ENCODE peak calls at places on chromosomes 7 and 10, in ten cellular contexts. One of them, this sample, is unnamed. For H3K4me1, the result is how much of the 10 kb centered on the place peaks cover.

GRCh38 chr10:90418869-90419652 is 438.8 kb downstream of the HTR7 start:
- DNase-seq in breast epithelium: no peak
- DNase-seq in tibial artery: no peak
- DNase-seq in spleen: no peak
- DNase-seq in Panc1: peak
- DNase-seq in lower lobe of right lung: no peak
- DNase-seq in cardiac muscle cell: no peak
- DNase-seq in fibroblast of lung: peak
- DNase-seq in sigmoid colon: no peak
- DNase-seq in left ventricle myocardium inferior: no peak
- DNase-seq in this sample: peak

GRCh38 chr7:17030559-17030958 is 148.8 kb upstream of the AGR3 start:
- DNase-seq in breast epithelium: no peak
- DNase-seq in tibial artery: no peak
- DNase-seq in spleen: no peak
- DNase-seq in Panc1: no peak
- DNase-seq in lower lobe of right lung: no peak
- DNase-seq in cardiac muscle cell: no peak
- DNase-seq in fibroblast of lung: no peak
- DNase-seq in sigmoid colon: no peak
- DNase-seq in left ventricle myocardium inferior: no peak
- DNase-seq in this sample: no peak

GRCh38 chr7:79298145-79298760 is 155.2 kb downstream of the MAGI2 start:
- DNase-seq in breast epithelium: no peak
- DNase-seq in tibial artery: no peak
- DNase-seq in spleen: no peak
- DNase-seq in Panc1: peak
- DNase-seq in lower lobe of right lung: no peak
- DNase-seq in cardiac muscle cell: peak
- DNase-seq in fibroblast of lung: peak
- DNase-seq in sigmoid colon: no peak
- DNase-seq in left ventricle myocardium inferior: no peak
- DNase-seq in this sample: no peak

GRCh38 chr7:828793-829561 is 3.3 kb upstream of the SUN1 start:
- DNase-seq in breast epithelium: no peak
- DNase-seq in tibial artery: no peak
- DNase-seq in spleen: no peak
- DNase-seq in Panc1: no peak
- DNase-seq in lower lobe of right lung: no peak
- DNase-seq in cardiac muscle cell: no peak
- DNase-seq in fibroblast of lung: no peak
- DNase-seq in sigmoid colon: no peak
- DNase-seq in left ventricle myocardium inferior: no peak
- DNase-seq in this sample: no peak

GRCh38 chr10:125289461-125289860 is 129.1 kb upstream of the CTBP2 start:
- DNase-seq in breast epithelium: no peak
- DNase-seq in tibial artery: no peak
- DNase-seq in spleen: no peak
- DNase-seq in Panc1: no peak
- DNase-seq in lower lobe of right lung: no peak
- DNase-seq in cardiac muscle cell: no peak
- DNase-seq in fibroblast of lung: no peak
- DNase-seq in sigmoid colon: no peak
- DNase-seq in left ventricle myocardium inferior: no peak
- DNase-seq in this sample: no peak

GRCh38 chr7:29243777-29244655 is 49.4 kb downstream of the CHN2 start:
- DNase-seq in breast epithelium: no peak
- DNase-seq in tibial artery: no peak
- DNase-seq in spleen: no peak
- DNase-seq in Panc1: no peak
- DNase-seq in lower lobe of right lung: no peak
- DNase-seq in cardiac muscle cell: no peak
- DNase-seq in fibroblast of lung: no peak
- DNase-seq in sigmoid colon: no peak
- DNase-seq in left ventricle myocardium inferior: no peak
- DNase-seq in this sample: no peak

GRCh38 chr7:94324380-94325120 is 70.1 kb upstream of the COL1A2 start:
- DNase-seq in breast epithelium: no peak
- DNase-seq in tibial artery: no peak
- DNase-seq in spleen: no peak
- DNase-seq in Panc1: no peak
- DNase-seq in lower lobe of right lung: no peak
- DNase-seq in cardiac muscle cell: no peak
- DNase-seq in fibroblast of lung: peak
- DNase-seq in sigmoid colon: no peak
- DNase-seq in left ventricle myocardium inferior: no peak
- DNase-seq in this sample: no peak

GRCh38 chr7:90816511-90817142 is 220.5 kb downstream of the CDK14 start:
- DNase-seq in breast epithelium: no peak
- DNase-seq in tibial artery: no peak
- DNase-seq in spleen: no peak
- DNase-seq in Panc1: no peak
- DNase-seq in lower lobe of right lung: no peak
- DNase-seq in cardiac muscle cell: no peak
- DNase-seq in fibroblast of lung: peak
- DNase-seq in sigmoid colon: no peak
- DNase-seq in left ventricle myocardium inferior: no peak
- DNase-seq in this sample: no peak

GRCh38 chr10:128211953-128212727 is 85.9 kb upstream of the MKI67 start:
- DNase-seq in breast epithelium: peak
- DNase-seq in tibial artery: peak
- DNase-seq in spleen: peak
- DNase-seq in Panc1: no peak
- DNase-seq in lower lobe of right lung: peak
- DNase-seq in cardiac muscle cell: peak
- DNase-seq in fibroblast of lung: peak
- DNase-seq in sigmoid colon: peak
- DNase-seq in left ventricle myocardium inferior: peak
- DNase-seq in this sample: peak

GRCh38 chr7:69962077-69962855 is 364.0 kb downstream of the AUTS2 start:
- DNase-seq in breast epithelium: peak
- DNase-seq in tibial artery: no peak
- DNase-seq in spleen: no peak
- DNase-seq in Panc1: no peak
- DNase-seq in lower lobe of right lung: peak
- DNase-seq in cardiac muscle cell: peak
- DNase-seq in fibroblast of lung: peak
- DNase-seq in sigmoid colon: no peak
- DNase-seq in left ventricle myocardium inferior: peak
- DNase-seq in this sample: no peak

GRCh38 chr10:103691267-103691666 is 164.1 kb downstream of the SH3PXD2A start:
- DNase-seq in breast epithelium: no peak
- DNase-seq in tibial artery: no peak
- DNase-seq in spleen: no peak
- DNase-seq in Panc1: no peak
- DNase-seq in lower lobe of right lung: no peak
- DNase-seq in cardiac muscle cell: no peak
- DNase-seq in fibroblast of lung: no peak
- DNase-seq in sigmoid colon: no peak
- DNase-seq in left ventricle myocardium inferior: no peak
- DNase-seq in this sample: no peak
- H3K4me1 ChIP-seq in breast epithelium: under half
- H3K4me1 ChIP-seq in tibial artery: under half
- H3K4me1 ChIP-seq in spleen: half or more
- H3K4me1 ChIP-seq in Panc1: under half
- H3K4me1 ChIP-seq in lower lobe of right lung: under half
- H3K4me1 ChIP-seq in cardiac muscle cell: under half
- H3K4me1 ChIP-seq in fibroblast of lung: under half
- H3K4me1 ChIP-seq in sigmoid colon: under half
- H3K4me1 ChIP-seq in left ventricle myocardium inferior: under half
- H3K4me1 ChIP-seq in this sample: under half

GRCh38 chr10:119769886-119770285 is 44.0 kb downstream of the INPP5F start:
- DNase-seq in breast epithelium: no peak
- DNase-seq in tibial artery: no peak
- DNase-seq in spleen: no peak
- DNase-seq in Panc1: no peak
- DNase-seq in lower lobe of right lung: no peak
- DNase-seq in cardiac muscle cell: no peak
- DNase-seq in fibroblast of lung: peak
- DNase-seq in sigmoid colon: no peak
- DNase-seq in left ventricle myocardium inferior: no peak
- DNase-seq in this sample: no peak
- H3K27ac ChIP-seq in breast epithelium: no peak
- H3K27ac ChIP-seq in tibial artery: no peak
- H3K27ac ChIP-seq in spleen: no peak
- H3K27ac ChIP-seq in Panc1: no peak
- H3K27ac ChIP-seq in lower lobe of right lung: no peak
- H3K27ac ChIP-seq in cardiac muscle cell: no peak
- H3K27ac ChIP-seq in fibroblast of lung: no peak
- H3K27ac ChIP-seq in sigmoid colon: peak
- H3K27ac ChIP-seq in left ventricle myocardium inferior: no peak
- H3K27ac ChIP-seq in this sample: peak

GRCh38 chr10:114362831-114363355 is 41.4 kb downstream of the AFAP1L2 start:
- DNase-seq in breast epithelium: no peak
- DNase-seq in tibial artery: no peak
- DNase-seq in spleen: no peak
- DNase-seq in Panc1: no peak
- DNase-seq in lower lobe of right lung: no peak
- DNase-seq in cardiac muscle cell: no peak
- DNase-seq in fibroblast of lung: no peak
- DNase-seq in sigmoid colon: no peak
- DNase-seq in left ventricle myocardium inferior: no peak
- DNase-seq in this sample: no peak
- H3K4me3 ChIP-seq in breast epithelium: no peak
- H3K4me3 ChIP-seq in tibial artery: no peak
- H3K4me3 ChIP-seq in spleen: no peak
- H3K4me3 ChIP-seq in Panc1: no peak
- H3K4me3 ChIP-seq in lower lobe of right lung: no peak
- H3K4me3 ChIP-seq in cardiac muscle cell: no peak
- H3K4me3 ChIP-seq in fibroblast of lung: no peak
- H3K4me3 ChIP-seq in sigmoid colon: no peak
- H3K4me3 ChIP-seq in left ventricle myocardium inferior: no peak
- H3K4me3 ChIP-seq in this sample: no peak

DNA sequence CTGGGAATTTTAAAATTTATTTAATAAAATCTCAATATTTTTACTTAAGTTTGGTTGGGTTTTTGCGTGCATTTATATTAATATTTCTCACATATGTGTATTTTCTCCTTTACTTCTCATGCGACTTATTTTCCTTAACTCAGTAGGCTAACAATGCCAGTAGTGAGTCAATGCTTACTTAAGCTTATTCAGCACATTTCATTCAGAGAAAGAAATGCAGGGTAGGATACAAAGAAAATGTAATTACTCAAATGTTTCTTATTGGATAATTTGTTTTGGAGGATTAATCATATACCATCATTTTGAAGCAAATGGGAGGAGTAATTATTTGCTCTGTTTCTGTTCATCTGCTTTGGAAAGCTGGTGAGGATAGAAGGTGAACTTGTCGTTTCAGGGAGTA is 623.5 kb downstream of the POM121L12 start:
- DNase-seq in breast epithelium: no peak
- DNase-seq in tibial artery: no peak
- DNase-seq in spleen: no peak
- DNase-seq in Panc1: no peak
- DNase-seq in lower lobe of right lung: no peak
- DNase-seq in cardiac muscle cell: no peak
- DNase-seq in fibroblast of lung: no peak
- DNase-seq in sigmoid colon: no peak
- DNase-seq in left ventricle myocardium inferior: no peak
- DNase-seq in this sample: no peak
- H3K4me1 ChIP-seq in breast epithelium: under half
- H3K4me1 ChIP-seq in tibial artery: under half
- H3K4me1 ChIP-seq in spleen: under half
- H3K4me1 ChIP-seq in Panc1: under half
- H3K4me1 ChIP-seq in lower lobe of right lung: under half
- H3K4me1 ChIP-seq in cardiac muscle cell: under half
- H3K4me1 ChIP-seq in fibroblast of lung: under half
- H3K4me1 ChIP-seq in sigmoid colon: under half
- H3K4me1 ChIP-seq in left ventricle myocardium inferior: under half
- H3K4me1 ChIP-seq in this sample: under half

GRCh38 chr10:100022403-100022802 is 12.7 kb upstream of the DNMBP start:
- DNase-seq in breast epithelium: no peak
- DNase-seq in tibial artery: no peak
- DNase-seq in spleen: no peak
- DNase-seq in Panc1: no peak
- DNase-seq in lower lobe of right lung: no peak
- DNase-seq in cardiac muscle cell: no peak
- DNase-seq in fibroblast of lung: peak
- DNase-seq in sigmoid colon: no peak
- DNase-seq in left ventricle myocardium inferior: no peak
- DNase-seq in this sample: no peak
- H3K27ac ChIP-seq in breast epithelium: no peak
- H3K27ac ChIP-seq in tibial artery: no peak
- H3K27ac ChIP-seq in spleen: no peak
- H3K27ac ChIP-seq in Panc1: no peak
- H3K27ac ChIP-seq in lower lobe of right lung: no peak
- H3K27ac ChIP-seq in cardiac muscle cell: no peak
- H3K27ac ChIP-seq in fibroblast of lung: no peak
- H3K27ac ChIP-seq in sigmoid colon: no peak
- H3K27ac ChIP-seq in left ventricle myocardium inferior: no peak
- H3K27ac ChIP-seq in this sample: no peak

GRCh38 chr10:15857001-15857608 is 3.2 kb downstream of the MINDY3 start:
- DNase-seq in breast epithelium: no peak
- DNase-seq in tibial artery: no peak
- DNase-seq in spleen: no peak
- DNase-seq in Panc1: no peak
- DNase-seq in lower lobe of right lung: no peak
- DNase-seq in cardiac muscle cell: no peak
- DNase-seq in fibroblast of lung: no peak
- DNase-seq in sigmoid colon: no peak
- DNase-seq in left ventricle myocardium inferior: no peak
- DNase-seq in this sample: no peak
- H3K4me3 ChIP-seq in breast epithelium: no peak
- H3K4me3 ChIP-seq in tibial artery: no peak
- H3K4me3 ChIP-seq in spleen: no peak
- H3K4me3 ChIP-seq in Panc1: no peak
- H3K4me3 ChIP-seq in lower lobe of right lung: no peak
- H3K4me3 ChIP-seq in cardiac muscle cell: no peak
- H3K4me3 ChIP-seq in fibroblast of lung: no peak
- H3K4me3 ChIP-seq in sigmoid colon: no peak
- H3K4me3 ChIP-seq in left ventricle myocardium inferior: no peak
- H3K4me3 ChIP-seq in this sample: no peak